ENCODE peak calls at places on chromosome 13, in six cellular contexts. G is skeletal muscle cell, H is fibroblast of pulmonary artery, Y is Peyer's patch, A is endodermal cell, R is bronchial epithelial cell. V is an unnamed sample.

GRCh38 chr13:44142911-44143665 is 230.5 kb upstream of the SERP2 start:
- DNase-seq in Y (no peak), G (no peak), H (peak), R (peak), A (no peak), V (no peak)

GRCh38 chr13:106919638-106920037 is 351.7 kb upstream of the ARGLU1 start:
- DNase-seq in A (peak), R (no peak), H (peak), G (no peak), Y (no peak), V (no peak)

GRCh38 chr13:111217661-111218060 is 102.6 kb downstream of the ARHGEF7 start:
- DNase-seq in G (no peak), Y (no peak), H (no peak), R (no peak), A (peak), V (no peak)

GRCh38 chr13:74197686-74198085 is 63.5 kb upstream of the KLF12 start:
- DNase-seq in A (no peak), Y (no peak), G (no peak), R (no peak), H (no peak), V (no peak)

GRCh38 chr13:60627071-60627686 is 230.2 kb downstream of the TDRD3 start:
- DNase-seq in Y (no peak), A (peak), G (no peak), H (peak), R (peak), V (no peak)

GRCh38 chr13:34376483-34376882 is 558.5 kb downstream of the RFC3 start:
- DNase-seq in R (no peak), G (no peak), H (no peak), A (no peak), Y (no peak), V (no peak)

GRCh38 chr13:51222510-51223283 is 499 bp downstream of the FAM124A start:
- DNase-seq in R (no peak), H (no peak), A (peak), G (no peak), Y (no peak), V (no peak)

GRCh38 chr13:84917252-84917878 is 881.9 kb downstream of the SLITRK6 start:
- DNase-seq in R (peak), H (peak), G (no peak), Y (no peak), A (no peak), V (no peak)

GRCh38 chr13:20711301-20712044 is 8.0 kb downstream of the IL17D start:
- DNase-seq in Y (no peak), A (peak), G (no peak), R (no peak), H (no peak), V (no peak)

GRCh38 chr13:113548171-113548641 is 36.3 kb upstream of the TFDP1 start:
- DNase-seq in Y (no peak), H (peak), G (no peak), R (no peak), A (peak), V (no peak)

GRCh38 chr13:113547248-113547971 is 37.1 kb upstream of the TFDP1 start:
- DNase-seq in Y (no peak), R (no peak), G (no peak), A (peak), H (peak), V (no peak)

GRCh38 chr13:113545455-113545930 is 39.1 kb upstream of the TFDP1 start:
- DNase-seq in H (no peak), R (no peak), G (peak), A (no peak), Y (no peak), V (no peak)

GRCh38 chr13:113545931-113546516 is 38.5 kb upstream of the TFDP1 start:
- DNase-seq in H (no peak), G (no peak), A (no peak), R (no peak), Y (no peak), V (no peak)

DNA sequence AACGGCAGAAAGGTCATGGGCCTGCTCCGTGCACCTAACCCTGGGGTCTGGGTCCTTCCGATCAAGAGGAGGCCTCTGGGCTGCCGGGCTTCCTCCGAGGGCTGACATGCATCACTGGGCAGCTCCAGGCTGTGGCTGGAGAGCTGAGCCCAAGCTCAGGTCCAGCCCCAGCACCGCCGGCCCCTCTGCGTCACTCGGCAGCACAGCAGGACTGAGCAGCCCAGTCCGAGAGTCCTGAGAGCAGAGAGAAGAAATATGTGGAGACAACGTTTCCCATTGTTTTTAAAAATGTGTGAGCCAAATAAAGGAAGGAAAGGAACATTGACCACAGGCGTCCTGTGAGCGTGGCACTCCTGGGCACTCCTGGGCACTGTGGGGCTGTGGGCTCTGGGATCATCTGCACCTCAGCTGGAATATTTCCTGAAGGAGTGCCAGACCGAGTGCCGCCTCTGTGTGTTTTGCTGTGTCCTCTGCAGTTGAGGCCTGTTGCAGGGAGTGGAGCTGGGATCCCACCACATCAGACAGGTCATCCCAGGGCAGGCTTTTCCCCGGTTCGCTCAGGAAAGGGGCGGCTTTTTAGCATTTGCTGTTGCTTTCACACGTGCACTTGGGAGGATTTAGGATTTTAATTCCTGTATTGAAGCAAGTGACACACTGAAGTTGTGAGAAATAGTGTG is 37.8 kb upstream of the TFDP1 start:
- DNase-seq in H (no peak), Y (no peak), A (no peak), R (no peak), G (no peak), V (no peak)
- H3K4me3 ChIP-seq in H (no peak), Y (no peak), A (no peak), R (no peak), G (no peak), V (no peak)

GRCh38 chr13:114129649-114130062 is 2.8 kb downstream of the RASA3 start:
- DNase-seq in Y (no peak), H (no peak), R (no peak), A (no peak), G (no peak), V (no peak)
- H3K4me3 ChIP-seq in Y (no peak), H (peak), R (no peak), A (no peak), G (peak), V (peak)

GRCh38 chr13:109968876-109969577 is 182.6 kb upstream of the IRS2 start:
- DNase-seq in A (peak), G (peak), H (peak), Y (no peak), R (no peak), V (no peak)
- H3K4me3 ChIP-seq in A (no peak), G (no peak), H (no peak), Y (no peak), R (no peak), V (no peak)

GRCh38 chr13:39452412-39452811 is 150.6 kb downstream of the LHFPL6 start:
- DNase-seq in R (no peak), A (no peak), G (no peak), Y (no peak), H (peak), V (no peak)
- H3K4me3 ChIP-seq in R (no peak), A (no peak), G (no peak), Y (no peak), H (no peak), V (no peak)

GRCh38 chr13:48252176-48252575 is 19.2 kb downstream of the ITM2B start:
- DNase-seq in A (no peak), Y (no peak), R (no peak), H (no peak), G (no peak), V (no peak)

GRCh38 chr13:48249018-48249417 is 16.0 kb downstream of the ITM2B start:
- DNase-seq in H (no peak), Y (no peak), G (no peak), A (no peak), R (no peak), V (no peak)

GRCh38 chr13:48253849-48254248 is 20.8 kb downstream of the ITM2B start:
- DNase-seq in A (no peak), Y (no peak), R (no peak), G (no peak), H (no peak), V (no peak)

GRCh38 chr13:48255090-48255489 is 22.1 kb downstream of the ITM2B start:
- DNase-seq in Y (no peak), A (no peak), H (no peak), G (no peak), R (no peak), V (no peak)

DNA sequence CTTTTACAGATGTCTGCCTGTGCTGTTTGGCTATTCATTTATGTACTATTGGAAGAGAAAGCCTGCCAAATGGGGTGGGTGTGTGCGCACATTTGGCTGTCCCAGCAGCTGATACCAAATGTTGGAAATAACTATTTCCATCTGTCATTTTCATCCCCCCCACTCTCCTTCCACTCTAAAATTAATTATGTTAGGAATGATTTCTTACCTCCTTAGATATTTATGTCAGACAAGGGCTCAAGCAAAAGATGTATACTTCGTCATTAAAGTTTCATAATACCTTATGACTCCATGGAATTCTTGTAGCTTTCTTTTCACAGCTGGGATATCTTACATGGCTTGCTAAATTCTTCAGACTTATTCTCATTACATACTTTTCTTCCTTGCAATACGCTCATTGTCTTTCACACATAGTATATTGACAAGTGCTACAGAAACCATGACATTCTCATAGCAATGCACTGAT is 18.6 kb downstream of the ITM2B start:
- DNase-seq in Y (no peak), R (no peak), G (no peak), H (peak), A (no peak), V (no peak)
- H3K4me3 ChIP-seq in Y (no peak), R (no peak), G (no peak), H (no peak), A (no peak), V (no peak)

GRCh38 chr13:102903659-102904407 is 58.0 kb downstream of the ERCC5 start:
- DNase-seq in A (peak), Y (no peak), H (peak), G (no peak), R (peak), V (no peak)
- H3K4me3 ChIP-seq in A (no peak), Y (no peak), H (no peak), G (no peak), R (no peak), V (no peak)

GRCh38 chr13:72959643-72960042 is 99.2 kb upstream of the KLF5 start:
- DNase-seq in H (peak), G (no peak), Y (no peak), A (no peak), R (peak), V (no peak)
- H3K4me3 ChIP-seq in H (no peak), G (no peak), Y (no peak), A (no peak), R (no peak), V (no peak)

GRCh38 chr13:98476538-98476966 is 100.4 kb downstream of the STK24 start:
- DNase-seq in R (peak), A (peak), G (peak), H (peak), Y (peak), V (peak)
- H3K4me3 ChIP-seq in R (no peak), A (no peak), G (no peak), H (no peak), Y (no peak), V (no peak)

V was measured in effector memory CD4-positive, alpha-beta T cell.